ENCODE peak calls at places on chromosomes 6 and 20, in four cellular contexts. Z, I, N and D are unnamed samples.

GRCh38 chr6:4100655-4101054 is 21.7 kb upstream of the FAM217A start:
- DNase-seq in Z (no peak), I (no peak), N (no peak), D (no peak)

GRCh38 chr6:134577998-134578397 is 260.1 kb upstream of the SGK1 start:
- DNase-seq in Z (peak), I (peak), N (no peak), D (no peak)

GRCh38 chr6:31304683-31305082 is 32.8 kb upstream of the HLA-C start:
- DNase-seq in Z (peak), I (no peak), N (no peak), D (no peak)

GRCh38 chr6:127907960-127908640 is 7.2 kb upstream of the THEMIS start:
- DNase-seq in Z (no peak), I (no peak), N (no peak), D (no peak)

GRCh38 chr6:36963451-36964290 is 9.1 kb downstream of the PI16 start:
- DNase-seq in Z (no peak), I (no peak), N (peak), D (peak)

GRCh38 chr6:39884696-39885095 is 49.6 kb downstream of the MOCS1 start:
- DNase-seq in Z (peak), I (no peak), N (no peak), D (no peak)

GRCh38 chr6:157769776-157770430 is 53.1 kb upstream of the SNX9 start:
- DNase-seq in Z (no peak), I (no peak), N (no peak), D (no peak)

GRCh38 chr6:34231566-34232336 is 4.9 kb upstream of the HMGA1 start:
- DNase-seq in Z (no peak), I (no peak), N (no peak), D (no peak)

GRCh38 chr6:23055523-23055922 is 486.2 kb downstream of the HDGFL1 start:
- DNase-seq in Z (no peak), I (no peak), N (no peak), D (no peak)

GRCh38 chr20:34268851-34269668 is 27.8 kb downstream of the ASIP start:
- DNase-seq in Z (no peak), I (peak), N (peak), D (no peak)

GRCh38 chr6:107414246-107414645 is 45.1 kb downstream of the PDSS2 start:
- DNase-seq in Z (no peak), I (no peak), N (no peak), D (no peak)

GRCh38 chr6:7787137-7787575 is 61.3 kb downstream of the BMP6 start:
- DNase-seq in Z (peak), I (no peak), N (no peak), D (no peak)

GRCh38 chr6:29925341-29926080 is 16.8 kb upstream of the HLA-A start:
- DNase-seq in Z (no peak), I (no peak), N (no peak), D (no peak)

GRCh38 chr6:36289281-36290018 is 19.6 kb downstream of the PNPLA1 start:
- DNase-seq in Z (no peak), I (peak), N (peak), D (peak)

GRCh38 chr6:154156135-154156948 is 117.3 kb downstream of the OPRM1 start:
- DNase-seq in Z (peak), I (peak), N (peak), D (peak)

GRCh38 chr6:42224222-42225042 is 6.8 kb upstream of the MRPS10 start:
- DNase-seq in Z (peak), I (no peak), N (no peak), D (no peak)

GRCh38 chr6:150347845-150348244 is 21.0 kb upstream of the IYD start:
- DNase-seq in Z (no peak), I (no peak), N (no peak), D (no peak)

GRCh38 chr6:7311920-7312615 is 931 bp downstream of the SSR1 start:
- DNase-seq in Z (peak), I (peak), N (no peak), D (no peak)

GRCh38 chr6:110039364-110039995 is 61.4 kb downstream of the GPR6 start:
- DNase-seq in Z (peak), I (peak), N (peak), D (peak)

GRCh38 chr6:37180075-37180474 is 10.1 kb downstream of the PIM1 start:
- DNase-seq in Z (no peak), I (no peak), N (no peak), D (no peak)

GRCh38 chr6:79391511-79391910 is 145.7 kb downstream of the LCA5 start:
- DNase-seq in Z (no peak), I (no peak), N (no peak), D (no peak)

GRCh38 chr6:95866732-95867131 is 149.0 kb upstream of the FUT9 start:
- DNase-seq in Z (no peak), I (peak), N (peak), D (peak)

GRCh38 chr6:33206027-33206863 is 1.8 kb downstream of the HSD17B8 start:
- DNase-seq in Z (no peak), I (no peak), N (no peak), D (no peak)

GRCh38 chr6:147833607-147834006 is 325.1 kb downstream of the SAMD5 start:
- DNase-seq in Z (no peak), I (no peak), N (no peak), D (no peak)

GRCh38 chr6:137403855-137404254 is 90.3 kb downstream of the OLIG3 start:
- DNase-seq in Z (no peak), I (no peak), N (no peak), D (no peak)

GRCh38 chr6:77638129-77638830 is 14.6 kb upstream of the MEI4 start:
- DNase-seq in Z (no peak), I (no peak), N (no peak), D (no peak)

GRCh38 chr6:75279418-75279817 is 5.2 kb downstream of the TMEM30A start:
- DNase-seq in Z (no peak), I (no peak), N (no peak), D (no peak)

GRCh38 chr6:166736606-166737005 is 109.6 kb upstream of the RPS6KA2 start:
- DNase-seq in Z (peak), I (peak), N (no peak), D (peak)

GRCh38 chr6:107331409-107332386 is 127.7 kb downstream of the PDSS2 start:
- DNase-seq in Z (peak), I (no peak), N (no peak), D (no peak)

GRCh38 chr6:12537389-12537788 is 179.2 kb upstream of the PHACTR1 start:
- DNase-seq in Z (peak), I (peak), N (no peak), D (no peak)

GRCh38 chr20:58899518-58899917 is 47.0 kb downstream of the GNAS start:
- DNase-seq in Z (no peak), I (no peak), N (no peak), D (no peak)
- H4K8ac ChIP-seq in Z (no peak), I (no peak), N (no peak), D (no peak)

GRCh38 chr6:43848992-43849391 is 79.0 kb downstream of the VEGFA start:
- DNase-seq in Z (no peak), I (no peak), N (no peak), D (no peak)

GRCh38 chr6:43851204-43851855 is 81.3 kb downstream of the VEGFA start:
- DNase-seq in Z (peak), I (peak), N (no peak), D (no peak)

GRCh38 chr6:43852350-43852864 is 82.4 kb downstream of the VEGFA start:
- DNase-seq in Z (no peak), I (no peak), N (no peak), D (no peak)

GRCh38 chr6:43849844-43850243 is 79.8 kb downstream of the VEGFA start:
- DNase-seq in Z (no peak), I (no peak), N (no peak), D (no peak)

GRCh38 chr6:43850314-43851203 is 80.5 kb downstream of the VEGFA start:
- DNase-seq in Z (no peak), I (no peak), N (no peak), D (no peak)
- H4K8ac ChIP-seq in Z (peak), I (no peak), N (no peak), D (peak)

GRCh38 chr20:43919686-43920403 is 5.2 kb downstream of the TOX2 start:
- DNase-seq in Z (no peak), I (no peak), N (no peak), D (no peak)
- H4K8ac ChIP-seq in Z (no peak), I (no peak), N (no peak), D (no peak)

DNA sequence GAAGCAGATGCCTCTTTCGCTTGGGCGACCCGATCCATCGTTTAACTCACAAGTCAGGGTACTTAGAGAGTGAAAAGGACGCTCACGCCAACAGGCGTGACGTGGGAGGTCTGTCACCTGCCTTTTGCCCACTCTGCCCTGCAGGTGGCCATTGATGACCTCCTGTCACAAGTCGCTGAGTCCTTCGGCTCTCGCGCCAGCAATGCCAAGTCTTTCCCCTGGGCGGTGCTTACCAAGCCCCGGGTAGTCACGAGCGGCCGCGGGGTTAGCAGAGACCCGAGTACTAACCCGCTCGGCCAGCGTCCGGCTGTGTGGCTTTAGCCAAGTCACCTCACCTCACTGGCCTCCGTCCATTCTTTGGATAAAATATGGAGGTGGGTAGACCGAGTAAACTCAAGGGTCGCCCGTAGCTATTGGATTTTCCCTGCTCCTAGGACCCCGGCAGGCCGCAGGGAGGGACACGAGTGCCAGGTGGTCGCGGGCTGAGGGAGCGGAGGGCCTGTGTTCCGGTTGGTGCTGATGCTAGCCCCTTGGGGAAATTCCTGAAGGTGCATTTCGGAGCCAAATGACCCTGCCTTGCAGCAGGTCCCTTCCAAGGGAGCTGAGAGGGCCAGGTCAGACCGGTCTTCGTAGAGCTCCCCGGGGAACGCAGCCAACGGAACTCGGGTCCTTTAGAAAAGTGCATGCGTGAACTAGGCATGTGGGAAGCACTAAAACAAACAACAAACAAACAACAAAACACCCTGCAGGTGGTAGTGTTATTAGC is 668 bp downstream of the PKIB start:
- DNase-seq in Z (no peak), I (peak), N (peak), D (peak)
- H4K8ac ChIP-seq in Z (no peak), I (no peak), N (no peak), D (peak)

GRCh38 chr20:50029083-50029696 is 46.4 kb downstream of the SNAI1 start:
- DNase-seq in Z (no peak), I (no peak), N (no peak), D (no peak)

GRCh38 chr20:50026746-50027575 is 44.2 kb downstream of the SNAI1 start:
- DNase-seq in Z (peak), I (no peak), N (no peak), D (no peak)

GRCh38 chr20:50023116-50023802 is 40.5 kb downstream of the SNAI1 start:
- DNase-seq in Z (no peak), I (no peak), N (no peak), D (no peak)

GRCh38 chr20:50029697-50030428 is 47.1 kb downstream of the SNAI1 start:
- DNase-seq in Z (peak), I (no peak), N (no peak), D (no peak)

GRCh38 chr20:50027611-50028105 is 44.9 kb downstream of the SNAI1 start:
- DNase-seq in Z (peak), I (no peak), N (no peak), D (no peak)
- H4K8ac ChIP-seq in Z (peak), I (no peak), N (no peak), D (no peak)

DNA sequence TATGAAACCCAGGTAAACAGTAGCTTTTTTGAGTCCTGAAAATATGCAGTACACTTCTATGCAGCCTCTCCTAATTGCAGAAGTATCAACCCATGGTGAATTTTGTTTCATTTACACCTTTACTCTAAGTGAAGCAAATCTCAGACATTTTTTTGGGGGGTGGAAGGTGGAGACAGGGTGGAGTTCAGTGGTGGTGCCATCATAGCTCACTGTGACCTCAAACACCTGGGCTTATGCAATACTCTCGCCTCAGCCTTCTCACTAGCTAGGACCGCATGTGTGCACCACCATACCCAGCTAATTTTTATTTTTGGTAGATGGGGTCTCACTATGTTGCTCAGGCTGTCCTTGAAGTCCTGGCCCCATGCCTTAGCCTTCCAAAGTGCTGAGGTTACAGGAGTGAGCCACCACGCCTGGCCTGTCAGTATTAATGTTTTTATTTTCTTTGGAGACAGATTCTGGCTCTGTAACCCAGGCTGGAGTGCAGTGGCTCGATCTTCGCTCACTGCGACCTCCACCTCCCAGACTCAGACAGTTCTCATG is 80.3 kb downstream of the JARID2 start:
- DNase-seq in Z (no peak), I (no peak), N (no peak), D (peak)
- H4K8ac ChIP-seq in Z (no peak), I (no peak), N (no peak), D (no peak)

GRCh38 chr20:12928358-12928754 is 80.4 kb upstream of the SPTLC3 start:
- DNase-seq in Z (no peak), I (no peak), N (no peak), D (no peak)

GRCh38 chr20:12924126-12924525 is 84.6 kb upstream of the SPTLC3 start:
- DNase-seq in Z (no peak), I (peak), N (no peak), D (no peak)

GRCh38 chr20:12925863-12926547 is 82.8 kb upstream of the SPTLC3 start:
- DNase-seq in Z (no peak), I (no peak), N (no peak), D (no peak)

GRCh38 chr20:12927489-12927888 is 81.3 kb upstream of the SPTLC3 start:
- DNase-seq in Z (peak), I (no peak), N (no peak), D (no peak)

DNA sequence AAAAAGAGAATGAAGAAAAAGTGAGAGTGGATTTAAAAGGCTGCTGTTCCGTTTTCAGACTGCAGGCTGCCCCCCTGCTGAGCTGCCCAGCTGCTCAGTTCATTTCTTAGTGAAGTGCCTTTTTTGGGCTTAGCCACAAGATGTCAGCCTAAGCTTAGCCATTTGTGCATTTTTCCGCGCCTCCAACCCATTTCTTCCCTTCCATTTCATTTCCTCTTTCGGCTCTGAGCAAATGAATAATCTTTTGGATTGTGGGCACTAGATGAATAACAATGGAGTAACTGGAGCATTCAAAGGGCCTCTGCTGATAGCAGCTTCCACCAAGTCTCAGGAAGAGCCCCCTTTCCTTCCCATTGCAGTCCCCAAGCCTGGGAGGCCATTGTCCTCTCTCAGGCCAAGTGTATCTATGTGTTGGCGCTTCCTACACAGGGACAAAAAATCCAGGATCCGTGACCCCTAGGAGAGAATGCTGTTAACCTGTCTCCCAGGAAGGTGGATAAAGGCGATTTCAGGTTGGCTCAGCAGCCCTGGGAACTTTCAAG is 83.5 kb upstream of the SPTLC3 start:
- DNase-seq in Z (peak), I (peak), N (peak), D (no peak)
- H4K8ac ChIP-seq in Z (no peak), I (no peak), N (no peak), D (no peak)

GRCh38 chr6:52160468-52161104 is 25.6 kb upstream of the IL17A start:
- DNase-seq in Z (no peak), I (no peak), N (no peak), D (no peak)
- H4K8ac ChIP-seq in Z (no peak), I (no peak), N (no peak), D (no peak)

GRCh38 chr6:159819932-159820640 is 20.0 kb downstream of the PNLDC1 start:
- DNase-seq in Z (no peak), I (no peak), N (peak), D (no peak)
- H4K8ac ChIP-seq in Z (no peak), I (no peak), N (no peak), D (no peak)